ENCODE peak calls at places on chromosome X, in five cellular contexts. One of them, this sample, is unnamed.

GRCh38 chrX:137187540-137187939 is 153.7 kb upstream of the GPR101 start:
- DNase-seq in AG09319: no peak
- DNase-seq in nephron progenitor cell: no peak
- DNase-seq in lower leg skin: no peak
- DNase-seq in neural crest cell: no peak
- DNase-seq in this sample: no peak

GRCh38 chrX:80181079-80181478 is 166.5 kb downstream of the TBX22 start:
- DNase-seq in nephron progenitor cell: no peak
- DNase-seq in lower leg skin: no peak
- DNase-seq in neural crest cell: no peak
- DNase-seq in AG09319: no peak
- DNase-seq in this sample: peak

GRCh38 chrX:276588-277171 is 4.5 kb upstream of the PLCXD1 start:
- DNase-seq in nephron progenitor cell: peak
- DNase-seq in lower leg skin: peak
- DNase-seq in AG09319: no peak
- DNase-seq in neural crest cell: no peak
- DNase-seq in this sample: peak

GRCh38 chrX:154836163-154836562 is 1.7 kb upstream of the SMIM9 start:
- DNase-seq in lower leg skin: no peak
- DNase-seq in AG09319: no peak
- DNase-seq in neural crest cell: no peak
- DNase-seq in nephron progenitor cell: no peak
- DNase-seq in this sample: no peak

GRCh38 chrX:103446665-103447302 is 70.4 kb downstream of the BEX3 start:
- DNase-seq in AG09319: no peak
- DNase-seq in nephron progenitor cell: no peak
- DNase-seq in neural crest cell: no peak
- DNase-seq in lower leg skin: no peak
- DNase-seq in this sample: no peak

GRCh38 chrX:154714925-154715324 is 36.0 kb downstream of the GAB3 start:
- DNase-seq in nephron progenitor cell: peak
- DNase-seq in lower leg skin: no peak
- DNase-seq in neural crest cell: peak
- DNase-seq in AG09319: no peak
- DNase-seq in this sample: peak

GRCh38 chrX:78514852-78515251 is 144.3 kb downstream of the RTL3 start:
- DNase-seq in neural crest cell: no peak
- DNase-seq in AG09319: no peak
- DNase-seq in lower leg skin: no peak
- DNase-seq in nephron progenitor cell: no peak
- DNase-seq in this sample: no peak

GRCh38 chrX:69033936-69034335 is 131.3 kb downstream of the PJA1 start:
- DNase-seq in lower leg skin: no peak
- DNase-seq in nephron progenitor cell: no peak
- DNase-seq in AG09319: no peak
- DNase-seq in neural crest cell: no peak
- DNase-seq in this sample: no peak

GRCh38 chrX:9260603-9261002 is 204.3 kb upstream of the TBL1X start:
- DNase-seq in AG09319: no peak
- DNase-seq in neural crest cell: no peak
- DNase-seq in lower leg skin: peak
- DNase-seq in nephron progenitor cell: no peak
- DNase-seq in this sample: no peak

GRCh38 chrX:115047715-115048114 is 30.3 kb upstream of the IL13RA2 start:
- DNase-seq in lower leg skin: no peak
- DNase-seq in nephron progenitor cell: no peak
- DNase-seq in neural crest cell: no peak
- DNase-seq in AG09319: no peak
- DNase-seq in this sample: no peak

GRCh38 chrX:22184096-22184495 is 88.6 kb upstream of the CBLL2 start:
- DNase-seq in lower leg skin: no peak
- DNase-seq in AG09319: no peak
- DNase-seq in neural crest cell: no peak
- DNase-seq in nephron progenitor cell: no peak
- DNase-seq in this sample: no peak

GRCh38 chrX:102985182-102985581 is 48.1 kb downstream of the RAB40AL start:
- DNase-seq in nephron progenitor cell: no peak
- DNase-seq in neural crest cell: no peak
- DNase-seq in AG09319: no peak
- DNase-seq in lower leg skin: no peak
- DNase-seq in this sample: no peak

GRCh38 chrX:57607295-57608187 is 15.7 kb downstream of the ZXDB start:
- DNase-seq in AG09319: no peak
- DNase-seq in nephron progenitor cell: no peak
- DNase-seq in lower leg skin: no peak
- DNase-seq in neural crest cell: no peak
- DNase-seq in this sample: no peak

GRCh38 chrX:43685221-43685620 is 29.1 kb downstream of the MAOA start:
- DNase-seq in nephron progenitor cell: no peak
- DNase-seq in neural crest cell: no peak
- DNase-seq in lower leg skin: no peak
- DNase-seq in AG09319: no peak
- DNase-seq in this sample: no peak

GRCh38 chrX:2703991-2704369 is 12.9 kb downstream of the CD99 start:
- DNase-seq in nephron progenitor cell: no peak
- DNase-seq in neural crest cell: no peak
- DNase-seq in lower leg skin: no peak
- DNase-seq in AG09319: no peak
- DNase-seq in this sample: no peak
- TF ChIP-seq CTCF in nephron progenitor cell: no peak
- TF ChIP-seq CTCF in neural crest cell: no peak
- TF ChIP-seq CTCF in lower leg skin: no peak
- TF ChIP-seq CTCF in AG09319: peak
- TF ChIP-seq CTCF in this sample: no peak

GRCh38 chrX:88424541-88424940 is 322.5 kb upstream of the CPXCR1 start:
- DNase-seq in AG09319: no peak
- DNase-seq in lower leg skin: no peak
- DNase-seq in neural crest cell: no peak
- DNase-seq in nephron progenitor cell: no peak
- DNase-seq in this sample: no peak

GRCh38 chrX:88424071-88424470 is 323.0 kb upstream of the CPXCR1 start:
- DNase-seq in lower leg skin: no peak
- DNase-seq in nephron progenitor cell: no peak
- DNase-seq in AG09319: no peak
- DNase-seq in neural crest cell: no peak
- DNase-seq in this sample: no peak

GRCh38 chrX:88425739-88426138 is 321.3 kb upstream of the CPXCR1 start:
- DNase-seq in lower leg skin: no peak
- DNase-seq in neural crest cell: no peak
- DNase-seq in AG09319: no peak
- DNase-seq in nephron progenitor cell: no peak
- DNase-seq in this sample: no peak
- TF ChIP-seq CTCF in lower leg skin: no peak
- TF ChIP-seq CTCF in neural crest cell: peak
- TF ChIP-seq CTCF in AG09319: no peak
- TF ChIP-seq CTCF in nephron progenitor cell: peak
- TF ChIP-seq CTCF in this sample: no peak

DNA sequence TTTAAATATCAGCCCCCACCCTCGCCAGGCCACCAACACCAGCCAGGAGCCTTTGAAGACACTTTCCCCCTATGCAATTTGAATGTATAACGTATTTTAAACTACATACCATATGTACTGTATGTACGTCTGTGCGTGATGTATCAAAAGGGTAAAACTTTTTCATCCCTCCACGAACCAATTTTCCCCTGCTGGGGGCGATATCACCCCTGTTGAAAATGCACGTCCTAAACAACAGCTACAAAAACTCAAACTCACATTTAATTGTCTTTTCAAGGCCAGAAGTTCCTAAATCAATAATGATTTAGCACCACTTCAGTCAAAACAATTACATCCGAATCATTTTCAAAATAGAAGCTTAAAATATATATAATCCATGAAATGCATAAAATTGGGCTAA is 1.4 kb downstream of the VEGFD start:
- DNase-seq in AG09319: no peak
- DNase-seq in lower leg skin: no peak
- DNase-seq in neural crest cell: no peak
- DNase-seq in nephron progenitor cell: no peak
- DNase-seq in this sample: peak
- TF ChIP-seq CTCF in AG09319: no peak
- TF ChIP-seq CTCF in lower leg skin: no peak
- TF ChIP-seq CTCF in neural crest cell: no peak
- TF ChIP-seq CTCF in nephron progenitor cell: peak
- TF ChIP-seq CTCF in this sample: no peak

GRCh38 chrX:150219374-150220185 is 143.5 kb upstream of the MAMLD1 start:
- DNase-seq in nephron progenitor cell: peak
- DNase-seq in AG09319: no peak
- DNase-seq in neural crest cell: no peak
- DNase-seq in lower leg skin: peak
- DNase-seq in this sample: no peak

GRCh38 chrX:150213481-150214030 is 149.6 kb upstream of the MAMLD1 start:
- DNase-seq in neural crest cell: no peak
- DNase-seq in lower leg skin: peak
- DNase-seq in nephron progenitor cell: no peak
- DNase-seq in AG09319: no peak
- DNase-seq in this sample: no peak

GRCh38 chrX:150212672-150213480 is 150.2 kb upstream of the MAMLD1 start:
- DNase-seq in lower leg skin: peak
- DNase-seq in AG09319: no peak
- DNase-seq in neural crest cell: no peak
- DNase-seq in nephron progenitor cell: no peak
- DNase-seq in this sample: peak

GRCh38 chrX:150211988-150212387 is 151.1 kb upstream of the MAMLD1 start:
- DNase-seq in neural crest cell: no peak
- DNase-seq in lower leg skin: no peak
- DNase-seq in nephron progenitor cell: no peak
- DNase-seq in AG09319: no peak
- DNase-seq in this sample: no peak

GRCh38 chrX:150216716-150217115 is 146.4 kb upstream of the MAMLD1 start:
- DNase-seq in AG09319: no peak
- DNase-seq in lower leg skin: peak
- DNase-seq in nephron progenitor cell: no peak
- DNase-seq in neural crest cell: no peak
- DNase-seq in this sample: no peak
- TF ChIP-seq CTCF in AG09319: no peak
- TF ChIP-seq CTCF in lower leg skin: no peak
- TF ChIP-seq CTCF in nephron progenitor cell: no peak
- TF ChIP-seq CTCF in neural crest cell: no peak
- TF ChIP-seq CTCF in this sample: no peak

GRCh38 chrX:118637997-118638396 is 89.4 kb upstream of the IL13RA1 start:
- DNase-seq in lower leg skin: no peak
- DNase-seq in nephron progenitor cell: no peak
- DNase-seq in neural crest cell: no peak
- DNase-seq in AG09319: no peak
- DNase-seq in this sample: no peak
- TF ChIP-seq CTCF in lower leg skin: no peak
- TF ChIP-seq CTCF in nephron progenitor cell: no peak
- TF ChIP-seq CTCF in neural crest cell: peak
- TF ChIP-seq CTCF in AG09319: no peak
- TF ChIP-seq CTCF in this sample: no peak

DNA sequence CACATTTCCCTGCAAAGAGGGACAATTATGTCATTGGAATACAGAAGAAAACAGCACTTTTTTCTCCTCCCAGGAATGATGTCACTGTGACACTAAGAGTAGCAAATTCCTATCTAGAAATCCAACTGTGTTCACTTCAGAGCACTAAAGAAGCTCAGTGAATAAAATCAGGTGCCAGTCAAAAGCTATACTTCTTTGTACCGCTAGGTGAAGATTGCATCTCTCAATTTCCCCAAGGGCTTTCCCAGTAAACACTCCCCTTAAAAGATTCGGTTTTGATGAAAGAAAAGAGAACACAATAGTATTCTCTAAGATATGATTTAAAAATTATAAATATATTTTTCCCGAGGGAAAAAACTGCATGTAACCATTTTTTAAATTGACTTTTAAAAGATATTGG is 104.7 kb upstream of the MID1 start:
- DNase-seq in lower leg skin: no peak
- DNase-seq in nephron progenitor cell: no peak
- DNase-seq in neural crest cell: no peak
- DNase-seq in AG09319: no peak
- DNase-seq in this sample: no peak
- TF ChIP-seq CTCF in lower leg skin: no peak
- TF ChIP-seq CTCF in nephron progenitor cell: peak
- TF ChIP-seq CTCF in neural crest cell: peak
- TF ChIP-seq CTCF in AG09319: no peak
- TF ChIP-seq CTCF in this sample: peak

DNA sequence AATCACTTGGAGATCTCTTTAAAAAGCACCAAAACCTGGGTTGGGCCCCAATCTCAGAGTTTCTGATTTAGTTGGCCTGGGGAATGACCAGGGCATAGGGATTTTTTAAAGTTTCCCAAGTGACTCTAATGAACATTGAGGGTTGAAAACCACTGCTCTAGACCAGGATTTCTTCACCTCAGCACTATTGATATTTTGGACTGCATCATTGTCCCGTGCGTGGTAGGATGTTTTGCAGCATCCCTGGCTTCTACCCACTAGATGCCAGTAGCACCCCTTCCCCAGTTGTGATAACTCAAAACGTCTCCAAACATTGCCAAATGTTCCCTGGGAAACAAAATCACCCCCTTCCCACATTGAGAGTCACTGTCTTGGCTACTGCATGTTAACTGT is 61.8 kb downstream of the ATXN3L start:
- DNase-seq in lower leg skin: no peak
- DNase-seq in AG09319: no peak
- DNase-seq in nephron progenitor cell: no peak
- DNase-seq in neural crest cell: no peak
- DNase-seq in this sample: no peak
- TF ChIP-seq CTCF in lower leg skin: no peak
- TF ChIP-seq CTCF in AG09319: no peak
- TF ChIP-seq CTCF in nephron progenitor cell: no peak
- TF ChIP-seq CTCF in neural crest cell: no peak
- TF ChIP-seq CTCF in this sample: no peak